ENCODE peak calls at places on chromosomes 6 and 20, in seven cellular contexts. E, J, N, Q, L, O and F are unnamed samples.

GRCh38 chr20:33279261-33279910 is 3.6 kb upstream of the BPIFB1 start:
- DNase-seq in Q (no peak), L (no peak), E (no peak), J (no peak), N (no peak), O (no peak), F (no peak)

GRCh38 chr6:4910060-4910746 is 93.6 kb downstream of the RPP40 start:
- DNase-seq in N (no peak), E (no peak), J (no peak), O (no peak), L (peak), Q (no peak), F (no peak)

GRCh38 chr6:108733706-108734105 is 114.5 kb upstream of the ARMC2 start:
- DNase-seq in Q (no peak), L (no peak), E (no peak), N (no peak), O (no peak), J (no peak), F (no peak)

GRCh38 chr6:95244749-95245148 is 332.6 kb upstream of the MANEA start:
- DNase-seq in L (no peak), Q (no peak), N (no peak), O (no peak), E (no peak), J (no peak), F (no peak)

GRCh38 chr6:137728386-137729349 is 138.4 kb upstream of the TNFAIP3 start:
- DNase-seq in J (peak), O (no peak), L (peak), Q (no peak), E (peak), N (no peak), F (no peak)

GRCh38 chr6:114879719-114880118 is 536.9 kb upstream of the HS3ST5 start:
- DNase-seq in J (no peak), L (no peak), N (no peak), Q (no peak), O (no peak), E (no peak), F (no peak)

GRCh38 chr6:114049367-114049966 is 78.5 kb upstream of the HDAC2 start:
- DNase-seq in J (no peak), L (peak), E (no peak), O (no peak), Q (no peak), N (no peak), F (no peak)

GRCh38 chr6:16725145-16725864 is 36.0 kb downstream of the ATXN1 start:
- DNase-seq in L (peak), O (no peak), J (peak), E (peak), N (no peak), Q (no peak), F (no peak)

GRCh38 chr6:131642565-131643261 is 5.6 kb downstream of the ENPP3 start:
- DNase-seq in N (no peak), J (no peak), O (no peak), Q (no peak), L (no peak), E (no peak), F (no peak)

GRCh38 chr6:166417285-166417691 is 34.5 kb upstream of the MPC1 start:
- DNase-seq in L (no peak), E (no peak), J (no peak), O (no peak), N (peak), Q (no peak), F (no peak)

GRCh38 chr6:36319436-36319762 is 17.3 kb downstream of the BNIP5 start:
- DNase-seq in J (no peak), N (no peak), Q (no peak), L (no peak), O (no peak), E (no peak), F (no peak)

GRCh38 chr20:41248371-41249024 is 69.0 kb downstream of the ZHX3 start:
- DNase-seq in J (no peak), Q (no peak), L (peak), N (no peak), O (no peak), E (no peak), F (no peak)

GRCh38 chr6:4441981-4442434 is 306.6 kb upstream of the ECI2 start:
- DNase-seq in Q (no peak), J (no peak), E (peak), O (peak), L (no peak), N (no peak), F (no peak)

GRCh38 chr20:48463916-48464315 is 363.9 kb downstream of the PREX1 start:
- DNase-seq in L (no peak), Q (no peak), J (no peak), O (no peak), E (peak), N (no peak), F (no peak)

GRCh38 chr6:159252955-159253508 is 83.8 kb downstream of the FNDC1 start:
- DNase-seq in E (peak), Q (no peak), O (peak), J (no peak), N (no peak), L (peak), F (no peak)

GRCh38 chr6:152277826-152278247 is 359.3 kb downstream of the SYNE1 start:
- DNase-seq in O (no peak), Q (no peak), E (no peak), L (no peak), J (no peak), N (no peak), F (no peak)

GRCh38 chr6:11815231-11815630 is 36.6 kb upstream of the ADTRP start:
- DNase-seq in J (no peak), O (peak), N (no peak), Q (no peak), E (peak), L (peak), F (no peak)

GRCh38 chr6:1622220-1622841 is 12.6 kb downstream of the FOXC1 start:
- DNase-seq in N (no peak), Q (no peak), E (no peak), O (no peak), L (no peak), J (no peak), F (no peak)

GRCh38 chr6:141309295-141309694 is 823.4 kb upstream of the GJE1 start:
- DNase-seq in J (no peak), E (no peak), L (no peak), O (no peak), N (no peak), Q (no peak), F (no peak)

GRCh38 chr6:111804627-111805235 is 68.5 kb downstream of the FYN start:
- DNase-seq in O (no peak), E (peak), L (peak), Q (no peak), N (peak), J (no peak), F (no peak)

GRCh38 chr6:115890238-115890637 is 170.5 kb downstream of the FRK start:
- DNase-seq in J (no peak), Q (no peak), L (no peak), N (no peak), E (no peak), O (no peak), F (no peak)

GRCh38 chr6:101429291-101429690 is 35.8 kb downstream of the GRIK2 start:
- DNase-seq in E (peak), J (no peak), O (no peak), Q (no peak), N (no peak), L (peak), F (no peak)

GRCh38 chr6:125114248-125114858 is 39.2 kb upstream of the TPD52L1 start:
- DNase-seq in O (peak), Q (no peak), L (peak), E (peak), J (no peak), N (no peak), F (no peak)

GRCh38 chr6:45728674-45729073 is 287.0 kb downstream of the CLIC5 start:
- DNase-seq in Q (no peak), J (no peak), E (peak), N (no peak), O (no peak), L (peak), F (peak)

GRCh38 chr6:111591370-111591900 is 14.2 kb downstream of the TRAF3IP2 start:
- DNase-seq in J (peak), O (peak), Q (no peak), N (no peak), L (peak), E (peak), F (no peak)

GRCh38 chr20:21490105-21490504 is 23.8 kb downstream of the NKX2-2 start:
- DNase-seq in J (no peak), O (no peak), N (no peak), E (no peak), Q (no peak), L (no peak), F (no peak)

GRCh38 chr20:4195499-4195898 is 180.1 kb upstream of the RNF24 start:
- DNase-seq in E (peak), Q (no peak), L (peak), N (no peak), J (no peak), O (peak), F (no peak)

GRCh38 chr20:48818481-48818987 is 9.3 kb downstream of the PREX1 start:
- DNase-seq in L (no peak), E (no peak), O (no peak), J (no peak), Q (no peak), N (peak), F (no peak)